ENCODE peak calls at places on chromosome 5, in four cellular contexts. A, F, M and Q are unnamed samples.

GRCh38 chr5:61409568-61409967 is 77.5 kb downstream of the ZSWIM6 start:
- DNase-seq in F (no peak), A (peak; percentile 50), M (no peak), Q (peak; percentile 21)

GRCh38 chr5:10701567-10702039 is 59.4 kb downstream of the DAP start:
- DNase-seq in A (peak; percentile 18), M (no peak), F (peak; percentile 75), Q (peak; percentile 57)

GRCh38 chr5:61768692-61769281 is 436.7 kb downstream of the ZSWIM6 start:
- DNase-seq in F (peak; percentile 57), M (no peak), A (peak; percentile 70), Q (peak; percentile 70)

GRCh38 chr5:66966439-66966838 is 230.2 kb downstream of the CD180 start:
- DNase-seq in M (no peak), F (no peak), A (no peak), Q (no peak)

GRCh38 chr5:143244000-143244736 is 159.3 kb downstream of the NR3C1 start:
- DNase-seq in A (peak; percentile 62), F (no peak), M (no peak), Q (no peak)

GRCh38 chr5:93246093-93246855 is 334.7 kb downstream of the NR2F1-AS1 start:
- DNase-seq in M (no peak), F (no peak), A (peak; percentile 100), Q (peak; percentile 21)

GRCh38 chr5:151016700-151017099 is 3.7 kb upstream of the GPX3 start:
- DNase-seq in A (peak; percentile 48), M (no peak), F (no peak), Q (no peak)

GRCh38 chr5:155883966-155884555 is 442.9 kb upstream of the SGCD start:
- DNase-seq in M (no peak), A (no peak), F (no peak), Q (no peak)

GRCh38 chr5:107772418-107773310 is 101.9 kb upstream of the EFNA5 start:
- DNase-seq in A (no peak), F (no peak), M (no peak), Q (no peak)

GRCh38 chr5:154473581-154474266 is 4.3 kb downstream of the HAND1 start:
- DNase-seq in A (no peak), F (no peak), M (no peak), Q (no peak)

GRCh38 chr5:96037128-96037527 is 75.5 kb upstream of the ELL2 start:
- DNase-seq in M (no peak), A (peak; percentile 19), F (no peak), Q (no peak)

GRCh38 chr5:92237896-92238295 is 854.8 kb upstream of the ARRDC3 start:
- DNase-seq in F (no peak), A (no peak), M (no peak), Q (no peak)

GRCh38 chr5:88683506-88684135 is 199.4 kb downstream of the MEF2C start:
- DNase-seq in F (peak; percentile 29), A (peak; percentile 5), M (no peak), Q (no peak)

GRCh38 chr5:72478684-72479083 is 28.5 kb downstream of the ZNF366 start:
- DNase-seq in F (no peak), M (no peak), A (no peak), Q (no peak)

GRCh38 chr5:179495906-179496455 is 54.4 kb upstream of the RUFY1 start:
- DNase-seq in A (no peak), F (no peak), M (no peak), Q (no peak)

GRCh38 chr5:9269024-9269423 is 276.9 kb downstream of the SEMA5A start:
- DNase-seq in A (no peak), F (no peak), M (no peak), Q (no peak)

GRCh38 chr5:81519217-81519905 is 125.4 kb upstream of the ACOT12 start:
- DNase-seq in F (no peak), M (no peak), A (no peak), Q (no peak)

GRCh38 chr5:81825237-81825636 is 74.3 kb upstream of the SSBP2 start:
- DNase-seq in M (no peak), F (no peak), A (no peak), Q (no peak)

GRCh38 chr5:31463341-31463740 is 68.6 kb downstream of the DROSHA start:
- DNase-seq in A (no peak), F (no peak), M (no peak), Q (no peak)

GRCh38 chr5:96242536-96242935 is 190.5 kb downstream of the PCSK1 start:
- DNase-seq in M (no peak), A (no peak), F (no peak), Q (no peak)

GRCh38 chr5:86175224-86175623 is 442.5 kb upstream of the COX7C start:
- DNase-seq in F (no peak), A (no peak), M (peak; percentile 15), Q (no peak)

GRCh38 chr5:55218966-55219365 is 8.1 kb downstream of the MCIDAS start:
- DNase-seq in F (no peak), M (no peak), A (no peak), Q (no peak)

GRCh38 chr5:101626572-101626971 is 669.5 kb downstream of the SLCO4C1 start:
- DNase-seq in A (no peak), M (no peak), F (no peak), Q (no peak)

GRCh38 chr5:181215997-181216982 is 6.8 kb upstream of the TRIM41 start:
- DNase-seq in M (peak; percentile 9), F (peak; percentile 57), A (no peak), Q (no peak)

GRCh38 chr5:147339313-147339712 is 104.5 kb downstream of the STK32A start:
- DNase-seq in M (no peak), A (no peak), F (no peak), Q (no peak)

GRCh38 chr5:132962429-132962928 is 955 bp downstream of the AFF4 start:
- DNase-seq in A (peak; percentile 34), F (peak; percentile 47), M (no peak), Q (peak; percentile 31)

GRCh38 chr5:58246521-58246944 is 213.4 kb downstream of the PLK2 start:
- DNase-seq in A (no peak), F (no peak), M (no peak), Q (no peak)

GRCh38 chr5:91384671-91385430 is 1.7 kb upstream of the ARRDC3 start:
- DNase-seq in A (peak; percentile 90), F (peak; percentile 85), M (peak; percentile 71), Q (peak; percentile 59)

GRCh38 chr5:146475190-146475801 is 28.2 kb downstream of the TCERG1 start:
- DNase-seq in M (no peak), A (no peak), F (no peak), Q (peak; percentile 12)

GRCh38 chr5:164119806-164120440 is 614.5 kb downstream of the MAT2B start:
- DNase-seq in F (no peak), A (peak; percentile 30), M (no peak), Q (peak; percentile 45)

GRCh38 chr5:61941637-61942036 is 364.4 kb upstream of the KIF2A start:
- DNase-seq in F (no peak), M (no peak), A (no peak), Q (no peak)

GRCh38 chr5:138141734-138142133 is 2.5 kb upstream of the NME5 start:
- DNase-seq in M (no peak), F (no peak), A (no peak), Q (no peak)

GRCh38 chr5:51398875-51399635 is 15.8 kb downstream of the ISL1 start:
- DNase-seq in A (no peak), M (no peak), F (no peak), Q (no peak)

GRCh38 chr5:83055166-83055565 is 22.0 kb downstream of the TMEM167A start:
- DNase-seq in M (no peak), A (no peak), F (no peak), Q (no peak)

GRCh38 chr5:131209506-131210191 is 38.9 kb downstream of the LYRM7 start:
- DNase-seq in M (peak; percentile 94), F (no peak), A (no peak), Q (no peak)

GRCh38 chr5:89003563-89004036 is 120.6 kb upstream of the MEF2C start:
- DNase-seq in F (no peak), A (no peak), M (no peak), Q (no peak)

GRCh38 chr5:140273401-140273877 is 29.5 kb downstream of the PFDN1 start:
- DNase-seq in M (no peak), A (no peak), F (no peak), Q (no peak)

GRCh38 chr5:177304392-177305119 is 957 bp downstream of the PRELID1 start:
- DNase-seq in A (peak; percentile 55), F (peak; percentile 55), M (no peak), Q (no peak)

GRCh38 chr5:80082731-80083114 is 47.6 kb downstream of the THBS4 start:
- DNase-seq in M (no peak), F (peak; percentile 86), A (no peak), Q (peak; percentile 74)

GRCh38 chr5:172858511-172858989 is 24.5 kb downstream of the ERGIC1 start:
- DNase-seq in M (no peak), A (peak; percentile 95), F (no peak), Q (no peak)
- TF ChIP-seq FOXK2 in M (no peak), A (peak; percentile 55), F (no peak), Q (no peak)

GRCh38 chr5:136123236-136123768 is 9.3 kb upstream of the SMAD5 start:
- DNase-seq in F (no peak), M (no peak), A (peak; percentile 94), Q (no peak)
- TF ChIP-seq FOXK2 in F (no peak), M (no peak), A (no peak), Q (no peak)

GRCh38 chr5:134948929-134949328 is 18.8 kb upstream of the CATSPER3 start:
- DNase-seq in M (no peak), F (no peak), A (no peak), Q (no peak)
- TF ChIP-seq FOXK2 in M (no peak), F (no peak), A (no peak), Q (no peak)

DNA sequence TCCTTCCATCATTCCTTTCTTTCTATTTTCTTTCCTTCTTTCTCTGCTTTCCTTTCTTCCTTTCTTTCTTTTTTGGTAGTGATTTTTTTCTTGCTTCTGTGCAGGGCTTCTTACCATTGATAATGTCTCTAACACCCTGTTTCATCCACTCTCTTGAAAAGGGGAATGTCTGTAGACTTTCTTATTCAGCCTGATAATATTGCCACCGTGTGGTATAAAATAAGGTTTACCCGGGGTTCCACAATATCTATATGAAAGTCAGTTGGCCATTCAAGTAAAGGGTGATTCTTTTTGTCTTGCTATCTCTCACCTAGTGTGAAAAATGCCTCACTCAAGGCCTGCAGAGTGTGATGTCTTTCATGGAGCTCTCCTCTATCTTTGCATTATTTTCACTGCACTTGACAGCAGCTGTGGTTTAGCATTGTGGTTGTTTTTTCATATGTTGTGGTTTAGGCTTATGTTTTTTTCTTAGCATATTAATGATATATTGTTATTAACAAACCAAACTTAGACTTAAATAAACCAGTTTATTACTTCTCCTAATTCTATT is 153.9 kb downstream of the CSNK1G3 start:
- DNase-seq in F (no peak), A (no peak), M (no peak), Q (no peak)
- TF ChIP-seq FOXK2 in F (no peak), A (no peak), M (no peak), Q (no peak)

GRCh38 chr5:76143884-76144283 is 60.7 kb downstream of the SV2C start:
- DNase-seq in A (no peak), F (no peak), M (no peak), Q (no peak)
- TF ChIP-seq FOXK2 in A (no peak), F (no peak), M (no peak), Q (no peak)

GRCh38 chr5:43315262-43315661 is 2.0 kb upstream of the HMGCS1 start:
- DNase-seq in M (no peak), A (no peak), F (no peak), Q (no peak)
- TF ChIP-seq FOXK2 in M (no peak), A (no peak), F (no peak), Q (no peak)

DNA sequence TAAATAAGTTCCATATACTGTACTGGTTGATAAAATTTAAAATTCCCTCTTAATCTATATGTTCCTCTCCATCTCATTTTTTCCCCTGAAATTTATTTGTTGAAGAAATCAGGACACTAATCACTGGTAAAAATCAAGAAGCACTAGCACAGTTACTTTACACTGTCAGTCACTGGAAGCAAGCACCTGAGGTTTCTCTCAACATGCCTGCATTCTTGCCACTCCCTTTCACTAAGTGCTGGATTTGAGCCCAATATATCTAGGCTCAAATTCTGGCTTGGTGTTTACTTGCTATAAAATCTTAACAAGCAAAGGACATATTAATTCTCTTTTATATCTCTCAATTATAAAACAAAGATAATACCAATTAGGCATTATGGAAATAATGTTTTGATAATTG is 58.7 kb downstream of the DIAPH1 start:
- DNase-seq in A (no peak), M (no peak), F (no peak), Q (no peak)
- TF ChIP-seq FOXK2 in A (no peak), M (no peak), F (no peak), Q (no peak)